ENCODE peak calls at places on chromosome 16, in eight cellular contexts. B is A549, O is gastrocnemius medialis, L is heart left ventricle, N is ovary, J is GM12878, T is H1, P is transverse colon. S is an unnamed sample. For H3K4me1, the result is how much of the 10 kb centered on the place peaks cover.

GRCh38 chr16:89319883-89320716 is 102.6 kb downstream of the ZNF778 start:
- DNase-seq in B (peak), O (no peak), L (peak), N (peak), J (peak), T (no peak), P (peak), S (no peak)

GRCh38 chr16:6916946-6917345 is 415.7 kb upstream of the RBFOX1 start:
- DNase-seq in B (no peak), O (no peak), L (no peak), N (no peak), J (no peak), T (no peak), P (no peak), S (no peak)

GRCh38 chr16:74521691-74522090 is 85.2 kb downstream of the GLG1 start:
- DNase-seq in B (no peak), O (no peak), L (no peak), N (no peak), J (no peak), T (no peak), P (no peak), S (no peak)

GRCh38 chr16:88809676-88810165 is 2.0 kb downstream of the APRT start:
- DNase-seq in B (no peak), O (no peak), L (no peak), N (no peak), J (no peak), T (no peak), P (no peak), S (no peak)

GRCh38 chr16:8489580-8489979 is 100.7 kb downstream of the TMEM114 start:
- DNase-seq in B (no peak), O (no peak), L (no peak), N (no peak), J (no peak), T (no peak), P (no peak), S (no peak)

GRCh38 chr16:85616608-85617311 is 3.6 kb downstream of the GSE1 start:
- DNase-seq in B (no peak), O (no peak), L (no peak), N (no peak), J (peak), T (no peak), P (peak), S (peak)

GRCh38 chr16:84683691-84684591 is 15.9 kb upstream of the USP10 start:
- DNase-seq in B (no peak), O (no peak), L (no peak), N (no peak), J (no peak), T (no peak), P (no peak), S (no peak)

GRCh38 chr16:30027588-30028437 is 3.3 kb downstream of the TLCD3B start:
- DNase-seq in B (no peak), O (no peak), L (no peak), N (no peak), J (no peak), T (no peak), P (no peak), S (no peak)

GRCh38 chr16:83705856-83706255 is 101.9 kb upstream of the HSBP1 start:
- DNase-seq in B (no peak), O (no peak), L (no peak), N (no peak), J (no peak), T (no peak), P (no peak), S (no peak)

GRCh38 chr16:19900590-19900989 is 15.9 kb upstream of the GPRC5B start:
- DNase-seq in B (no peak), O (no peak), L (no peak), N (no peak), J (no peak), T (no peak), P (no peak), S (no peak)

GRCh38 chr16:70481929-70482536 is 27.6 kb downstream of the FCSK start:
- DNase-seq in B (no peak), O (no peak), L (peak), N (no peak), J (no peak), T (no peak), P (no peak), S (no peak)

GRCh38 chr16:50234771-50235556 is 31.4 kb upstream of the ADCY7 start:
- DNase-seq in B (no peak), O (no peak), L (no peak), N (no peak), J (no peak), T (no peak), P (no peak), S (no peak)

GRCh38 chr16:66335704-66336329 is 30.7 kb upstream of the CDH5 start:
- DNase-seq in B (no peak), O (no peak), L (no peak), N (peak), J (no peak), T (no peak), P (peak), S (no peak)

GRCh38 chr16:26673011-26673410 is 393.7 kb upstream of the C16orf82 start:
- DNase-seq in B (no peak), O (no peak), L (no peak), N (no peak), J (no peak), T (no peak), P (no peak), S (no peak)

GRCh38 chr16:56116577-56116964 is 74.7 kb upstream of the GNAO1 start:
- DNase-seq in B (no peak), O (no peak), L (no peak), N (no peak), J (no peak), T (no peak), P (no peak), S (no peak)

GRCh38 chr16:10123141-10123540 is 59.1 kb downstream of the GRIN2A start:
- DNase-seq in B (no peak), O (no peak), L (no peak), N (no peak), J (no peak), T (no peak), P (no peak), S (no peak)

GRCh38 chr16:65725156-65725845 is 603.4 kb upstream of the CDH11 start:
- DNase-seq in B (no peak), O (no peak), L (no peak), N (no peak), J (no peak), T (no peak), P (no peak), S (no peak)

GRCh38 chr16:84726670-84727467 is 27.1 kb downstream of the USP10 start:
- DNase-seq in B (no peak), O (peak), L (no peak), N (no peak), J (peak), T (peak), P (peak), S (no peak)

GRCh38 chr16:61653544-61653943 is 382.7 kb downstream of the CDH8 start:
- DNase-seq in B (no peak), O (no peak), L (no peak), N (no peak), J (no peak), T (no peak), P (no peak), S (no peak)

GRCh38 chr16:72985148-72985882 is 62.6 kb downstream of the ZFHX3 start:
- DNase-seq in B (no peak), O (peak), L (no peak), N (peak), J (no peak), T (no peak), P (no peak), S (peak)

GRCh38 chr16:27624154-27625049 is 74.5 kb downstream of the KATNIP start:
- DNase-seq in B (no peak), O (no peak), L (no peak), N (no peak), J (no peak), T (no peak), P (peak), S (no peak)

GRCh38 chr16:65641693-65642289 is 519.9 kb upstream of the CDH11 start:
- DNase-seq in B (no peak), O (no peak), L (no peak), N (no peak), J (no peak), T (no peak), P (no peak), S (no peak)

GRCh38 chr16:71552698-71553503 is 24.0 kb downstream of the TAT start:
- DNase-seq in B (peak), O (no peak), L (no peak), N (no peak), J (no peak), T (no peak), P (no peak), S (no peak)

GRCh38 chr16:30677931-30678585 is 19.8 kb downstream of the FBRS start:
- DNase-seq in B (no peak), O (no peak), L (peak), N (no peak), J (no peak), T (peak), P (no peak), S (no peak)

GRCh38 chr16:9946022-9946720 is 236.1 kb downstream of the GRIN2A start:
- DNase-seq in B (no peak), O (no peak), L (no peak), N (no peak), J (no peak), T (no peak), P (no peak), S (no peak)

GRCh38 chr16:10749680-10750035 is 6.0 kb downstream of the NUBP1 start:
- DNase-seq in B (no peak), O (no peak), L (no peak), N (no peak), J (no peak), T (no peak), P (no peak), S (no peak)

GRCh38 chr16:51524555-51525373 is 373.7 kb upstream of the SALL1 start:
- DNase-seq in B (peak), O (no peak), L (no peak), N (no peak), J (no peak), T (no peak), P (no peak), S (no peak)

GRCh38 chr16:27320261-27321012 is 6.7 kb downstream of the IL4R start:
- DNase-seq in B (no peak), O (no peak), L (no peak), N (no peak), J (no peak), T (no peak), P (no peak), S (peak)

GRCh38 chr16:71474864-71475263 is 12.8 kb upstream of the ZNF23 start:
- DNase-seq in B (no peak), O (no peak), L (no peak), N (no peak), J (no peak), T (no peak), P (no peak), S (no peak)

GRCh38 chr16:57277586-57277985 is 6.9 kb downstream of the PLLP start:
- DNase-seq in B (peak), O (no peak), L (peak), N (no peak), J (no peak), T (no peak), P (no peak), S (no peak)

GRCh38 chr16:23836404-23837291 is 865 bp downstream of the PRKCB start:
- DNase-seq in B (no peak), O (no peak), L (peak), N (no peak), J (no peak), T (peak), P (peak), S (no peak)

GRCh38 chr16:58426095-58426494 is 33.8 kb downstream of the GINS3 start:
- DNase-seq in B (no peak), O (no peak), L (peak), N (no peak), J (peak), T (no peak), P (peak), S (no peak)

GRCh38 chr16:19130852-19131808 is 17.4 kb downstream of the ITPRIPL2 start:
- DNase-seq in B (peak), O (no peak), L (peak), N (no peak), J (no peak), T (no peak), P (no peak), S (no peak)

GRCh38 chr16:56610609-56611111 is 2.3 kb downstream of the MT2A start:
- DNase-seq in B (no peak), O (no peak), L (no peak), N (no peak), J (no peak), T (no peak), P (no peak), S (no peak)

GRCh38 chr16:87464691-87465300 is 28.0 kb downstream of the ZCCHC14 start:
- DNase-seq in B (no peak), O (peak), L (peak), N (peak), J (no peak), T (no peak), P (peak), S (peak)
- H3K4me1 ChIP-seq in B (under half), O (half or more), L (half or more), N (under half), J (under half), T (under half), P (half or more), S (under half)

GRCh38 chr16:2085669-2086068 is 37.9 kb downstream of the TSC2 start:
- DNase-seq in B (peak), O (no peak), L (no peak), N (no peak), J (no peak), T (no peak), P (no peak), S (no peak)

GRCh38 chr16:2087426-2088191 is 39.8 kb downstream of the TSC2 start:
- DNase-seq in B (no peak), O (no peak), L (no peak), N (no peak), J (no peak), T (no peak), P (peak), S (no peak)

GRCh38 chr16:2086812-2087425 is 39.1 kb downstream of the TSC2 start:
- DNase-seq in B (no peak), O (no peak), L (no peak), N (no peak), J (no peak), T (no peak), P (no peak), S (no peak)

GRCh38 chr16:2084688-2085625 is 37.2 kb downstream of the TSC2 start:
- DNase-seq in B (no peak), O (no peak), L (no peak), N (no peak), J (no peak), T (no peak), P (no peak), S (no peak)

DNA sequence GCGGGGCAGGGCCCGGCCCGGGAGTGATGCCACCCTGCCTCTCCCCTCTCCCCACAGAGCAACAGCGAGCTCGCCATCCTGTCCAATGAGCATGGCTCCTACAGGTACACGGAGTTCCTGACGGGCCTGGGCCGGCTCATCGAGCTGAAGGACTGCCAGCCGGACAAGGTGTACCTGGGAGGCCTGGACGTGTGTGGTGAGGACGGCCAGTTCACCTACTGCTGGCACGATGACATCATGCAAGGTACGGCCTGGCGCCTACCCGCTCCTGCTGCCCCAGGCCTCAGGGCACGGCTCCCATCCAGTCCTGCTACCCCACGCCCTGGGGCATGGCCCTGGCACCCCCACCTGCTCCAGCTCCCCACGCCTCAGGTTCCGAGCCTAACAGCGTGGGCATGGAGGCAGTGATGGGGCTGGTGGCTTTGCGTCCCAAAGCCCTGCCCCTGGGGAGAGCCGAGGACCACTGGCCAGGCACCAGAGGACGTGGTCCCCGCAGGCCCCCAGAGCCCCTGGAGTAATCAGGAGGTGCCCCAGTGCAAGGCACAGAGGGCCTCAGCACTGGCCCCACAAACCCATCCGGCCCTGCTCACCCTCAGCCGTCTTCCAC is 38.5 kb downstream of the TSC2 start:
- DNase-seq in B (no peak), O (no peak), L (no peak), N (no peak), J (no peak), T (no peak), P (no peak), S (no peak)
- TF ChIP-seq POLR2A in B (no peak), O (no peak), L (no peak), N (no peak), J (no peak), T (no peak), P (no peak), S (no peak)

GRCh38 chr16:25052161-25052511 is 37.0 kb upstream of the ARHGAP17 start:
- DNase-seq in B (no peak), O (no peak), L (no peak), N (no peak), J (no peak), T (no peak), P (no peak), S (no peak)
- H3K4me1 ChIP-seq in B (under half), O (under half), L (under half), N (under half), J (under half), T (under half), P (under half), S (under half)

GRCh38 chr16:48220891-48221290 is 23.2 kb upstream of the LONP2 start:
- DNase-seq in B (no peak), O (no peak), L (no peak), N (no peak), J (no peak), T (no peak), P (no peak), S (no peak)
- TF ChIP-seq POLR2A in B (no peak), O (no peak), L (no peak), N (no peak), J (no peak), T (no peak), P (no peak), S (no peak)

GRCh38 chr16:68117884-68118283 is 32.7 kb downstream of the NFATC3 start:
- DNase-seq in B (no peak), O (no peak), L (no peak), N (no peak), J (no peak), T (no peak), P (no peak), S (no peak)

GRCh38 chr16:68116256-68116853 is 31.2 kb downstream of the NFATC3 start:
- DNase-seq in B (peak), O (no peak), L (no peak), N (no peak), J (no peak), T (no peak), P (no peak), S (no peak)

GRCh38 chr16:68113059-68113757 is 28.0 kb downstream of the NFATC3 start:
- DNase-seq in B (no peak), O (no peak), L (no peak), N (no peak), J (no peak), T (no peak), P (no peak), S (no peak)

GRCh38 chr16:68113765-68114240 is 28.6 kb downstream of the NFATC3 start:
- DNase-seq in B (no peak), O (no peak), L (no peak), N (no peak), J (no peak), T (no peak), P (no peak), S (no peak)

GRCh38 chr16:68115851-68116250 is 30.7 kb downstream of the NFATC3 start:
- DNase-seq in B (no peak), O (no peak), L (no peak), N (no peak), J (no peak), T (no peak), P (no peak), S (no peak)
- H3K4me1 ChIP-seq in B (under half), O (under half), L (under half), N (under half), J (under half), T (under half), P (under half), S (under half)